ENCODE peak calls at places on chromosomes 1 and 21, in seven cellular contexts. Z is breast epithelium, L is prostate gland, A is adrenal gland, E is endothelial cell of umbilical vein, V is esophagus muscularis mucosa, X is heart left ventricle. C is an unnamed sample. For H3K4me1, the result is how much of the 10 kb centered on the place peaks cover.

GRCh38 chr1:19260211-19261138 is 8.9 kb downstream of the MRTO4 start:
- DNase-seq in Z (no peak), L (no peak), A (peak), E (no peak), V (no peak), X (no peak), C (no peak)

GRCh38 chr1:241167121-241167619 is 189.8 kb downstream of the RGS7 start:
- DNase-seq in Z (no peak), L (no peak), A (no peak), E (no peak), V (peak), X (no peak), C (no peak)

GRCh38 chr1:117783586-117784396 is 145.6 kb downstream of the GDAP2 start:
- DNase-seq in Z (no peak), L (no peak), A (no peak), E (no peak), V (no peak), X (no peak), C (no peak)

GRCh38 chr1:241503444-241503843 is 16.1 kb downstream of the FH start:
- DNase-seq in Z (no peak), L (no peak), A (no peak), E (no peak), V (no peak), X (no peak), C (no peak)

GRCh38 chr1:106222415-106222814 is 834.1 kb upstream of the PRMT6 start:
- DNase-seq in Z (no peak), L (no peak), A (no peak), E (no peak), V (no peak), X (no peak), C (no peak)

GRCh38 chr1:232950919-232951579 is 638 bp downstream of the NTPCR start:
- DNase-seq in Z (no peak), L (peak), A (peak), E (peak), V (no peak), X (no peak), C (no peak)

GRCh38 chr1:20733361-20733975 is 965 bp upstream of the SH2D5 start:
- DNase-seq in Z (peak), L (no peak), A (no peak), E (no peak), V (no peak), X (no peak), C (no peak)

GRCh38 chr1:20594746-20595145 is 5.8 kb downstream of the CDA start:
- DNase-seq in Z (no peak), L (no peak), A (no peak), E (no peak), V (no peak), X (no peak), C (no peak)

GRCh38 chr21:45010860-45011259 is 63.5 kb upstream of the ADARB1 start:
- DNase-seq in Z (no peak), L (no peak), A (no peak), E (no peak), V (no peak), X (no peak), C (peak)

GRCh38 chr1:112983540-112984131 is 27.6 kb upstream of the SLC16A1 start:
- DNase-seq in Z (no peak), L (no peak), A (no peak), E (no peak), V (no peak), X (no peak), C (no peak)

GRCh38 chr1:111565079-111565478 is 54.5 kb upstream of the RAP1A start:
- DNase-seq in Z (no peak), L (no peak), A (no peak), E (no peak), V (peak), X (no peak), C (no peak)

GRCh38 chr1:11839727-11840705 is 7.6 kb downstream of the NPPA start:
- DNase-seq in Z (no peak), L (no peak), A (no peak), E (no peak), V (no peak), X (no peak), C (no peak)

GRCh38 chr21:45335761-45336534 is 48.3 kb upstream of the POFUT2 start:
- DNase-seq in Z (no peak), L (no peak), A (no peak), E (no peak), V (no peak), X (no peak), C (peak)

GRCh38 chr1:6129313-6129712 is 50.8 kb downstream of the CHD5 start:
- DNase-seq in Z (no peak), L (no peak), A (no peak), E (no peak), V (no peak), X (no peak), C (no peak)

GRCh38 chr1:185499986-185500626 is 183.1 kb upstream of the IVNS1ABP start:
- DNase-seq in Z (no peak), L (no peak), A (no peak), E (peak), V (no peak), X (no peak), C (no peak)

GRCh38 chr1:201137579-201138310 is 10.8 kb upstream of the ASCL5 start:
- DNase-seq in Z (no peak), L (peak), A (peak), E (peak), V (no peak), X (peak), C (peak)

GRCh38 chr1:235060607-235061470 is 67.8 kb downstream of the TOMM20 start:
- DNase-seq in Z (peak), L (peak), A (no peak), E (no peak), V (no peak), X (no peak), C (no peak)

GRCh38 chr1:214658785-214659184 is 55.8 kb downstream of the CENPF start:
- DNase-seq in Z (no peak), L (no peak), A (peak), E (peak), V (no peak), X (no peak), C (no peak)

GRCh38 chr21:45006536-45007079 is 66.8 kb downstream of the SLX9 start:
- DNase-seq in Z (no peak), L (no peak), A (no peak), E (no peak), V (no peak), X (no peak), C (peak)

GRCh38 chr1:2247760-2248126 is 19.6 kb downstream of the SKI start:
- DNase-seq in Z (no peak), L (peak), A (peak), E (no peak), V (no peak), X (no peak), C (peak)
- H3K4me1 ChIP-seq in Z (under half), L (half or more), A (under half), E (under half), V (half or more), X (under half), C (half or more)

GRCh38 chr1:160284220-160284781 is 632 bp downstream of the PEX19 start:
- DNase-seq in Z (no peak), L (no peak), A (peak), E (peak), V (no peak), X (no peak), C (no peak)

GRCh38 chr1:160285506-160285905 is 573 bp upstream of the PEX19 start:
- DNase-seq in Z (no peak), L (no peak), A (no peak), E (no peak), V (no peak), X (no peak), C (peak)

GRCh38 chr1:160282807-160283206 is 2.1 kb downstream of the PEX19 start:
- DNase-seq in Z (no peak), L (no peak), A (no peak), E (no peak), V (no peak), X (no peak), C (no peak)

DNA sequence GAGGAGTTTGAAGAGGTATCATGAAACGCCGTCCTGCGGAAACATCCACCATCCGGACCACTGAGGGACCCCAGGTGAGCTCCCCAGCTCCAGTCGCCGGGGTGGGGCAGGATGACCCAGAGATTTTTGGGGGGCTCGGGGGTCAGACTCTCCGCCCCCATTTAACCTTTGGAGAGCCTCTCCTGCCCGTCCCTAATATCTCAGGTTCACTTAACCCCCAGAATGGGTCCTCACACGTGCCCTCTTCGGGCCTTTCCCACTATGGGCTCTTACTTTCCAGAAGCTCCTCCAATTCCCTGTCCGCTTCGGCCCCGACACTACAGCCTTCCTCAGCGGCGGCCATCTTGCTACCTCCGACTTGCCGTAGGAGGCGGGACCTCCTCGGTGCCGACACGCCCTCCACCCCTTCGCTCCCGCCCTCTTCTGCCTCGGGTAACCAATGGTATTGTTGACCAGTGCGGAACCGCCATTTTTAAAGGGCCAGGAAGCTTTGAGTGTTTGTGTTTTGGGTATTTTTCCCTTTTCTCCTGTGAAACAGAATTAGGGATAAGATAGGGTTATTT is at the start of gene PEX19:
- DNase-seq in Z (peak), L (peak), A (peak), E (peak), V (peak), X (peak), C (peak)
- H3K27ac ChIP-seq in Z (peak), L (peak), A (peak), E (peak), V (peak), X (peak), C (peak)

DNA sequence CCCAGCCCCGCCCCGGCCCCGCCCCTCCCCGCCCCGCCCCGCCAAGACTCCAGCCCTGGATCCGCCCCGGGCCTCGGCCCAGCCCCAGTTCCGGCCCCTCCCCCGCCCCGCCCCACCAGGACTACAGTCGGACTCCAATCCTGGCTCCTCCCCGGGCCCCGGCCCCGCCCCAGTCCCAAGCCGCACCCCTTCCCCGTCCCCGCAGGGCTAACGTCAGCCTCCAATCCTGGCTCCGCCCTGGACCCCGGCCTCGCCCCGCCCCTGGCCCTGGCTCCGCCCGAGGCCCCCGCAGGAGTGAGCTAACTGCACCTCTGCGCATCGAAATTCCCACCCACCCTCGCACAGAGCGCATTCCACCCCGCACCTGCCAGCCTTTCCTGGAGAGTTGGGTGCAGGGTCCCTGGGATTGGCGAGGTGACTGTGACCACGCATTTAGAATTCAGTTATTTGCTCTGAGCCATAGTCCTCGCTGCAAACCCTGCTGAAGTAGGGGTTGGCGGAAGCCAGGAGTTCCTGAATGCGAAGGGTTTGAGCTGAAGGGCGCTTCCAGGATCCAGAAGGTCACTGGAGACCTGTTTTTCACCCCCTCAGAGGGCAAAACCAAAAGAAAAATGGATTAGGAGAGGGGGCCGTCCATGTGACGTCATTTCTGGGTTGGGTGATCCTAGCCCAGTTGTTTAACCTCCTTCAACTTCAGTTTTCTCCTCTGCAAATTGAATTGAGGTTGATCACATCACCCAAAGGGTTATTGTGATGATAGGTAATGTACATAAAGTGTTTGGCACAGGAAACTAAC is 631 bp upstream of the IGSF8 start:
- DNase-seq in Z (peak), L (peak), A (peak), E (peak), V (peak), X (peak), C (peak)
- TF ChIP-seq POLR2A in Z (peak), L (peak), A (peak), E (no peak), V (no peak), X (no peak), C (peak)

GRCh38 chr1:154964359-154964758 is 2.8 kb upstream of the PYGO2 start:
- DNase-seq in Z (no peak), L (no peak), A (no peak), E (no peak), V (no peak), X (no peak), C (no peak)

GRCh38 chr1:154967331-154967950 is 3.1 kb downstream of the SHC1 start:
- DNase-seq in Z (no peak), L (no peak), A (no peak), E (no peak), V (no peak), X (no peak), C (no peak)

GRCh38 chr1:154963643-154964042 is 2.1 kb upstream of the PYGO2 start:
- DNase-seq in Z (no peak), L (no peak), A (no peak), E (no peak), V (no peak), X (no peak), C (peak)

GRCh38 chr1:154968731-154969130 is 1.8 kb downstream of the SHC1 start:
- DNase-seq in Z (no peak), L (no peak), A (no peak), E (no peak), V (no peak), X (no peak), C (no peak)

DNA sequence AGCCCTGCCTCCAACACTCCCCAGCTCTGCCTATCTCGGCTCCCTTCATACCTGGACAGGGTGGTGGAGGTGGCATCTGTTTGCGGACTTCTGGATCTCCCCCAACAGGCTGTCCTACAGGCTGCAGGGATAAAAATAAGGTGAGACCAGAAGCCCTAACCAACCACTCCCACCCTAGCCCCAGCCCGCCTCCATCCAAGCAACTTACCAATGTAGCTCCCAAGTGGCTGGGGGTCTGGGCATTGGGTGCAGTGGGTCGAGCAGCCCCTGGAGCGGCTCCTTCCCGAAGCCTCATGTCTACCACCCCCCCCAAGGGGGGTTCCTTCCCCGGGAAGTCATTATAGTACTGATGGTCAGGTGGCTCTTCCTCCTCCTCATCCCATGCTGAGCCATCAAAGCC is 4.4 kb downstream of the SHC1 start:
- DNase-seq in Z (no peak), L (no peak), A (no peak), E (no peak), V (no peak), X (no peak), C (peak)
- H3K4me1 ChIP-seq in Z (under half), L (under half), A (under half), E (half or more), V (half or more), X (under half), C (under half)

GRCh38 chr1:242738702-242739225 is 214.3 kb upstream of the PLD5 start:
- DNase-seq in Z (no peak), L (no peak), A (no peak), E (no peak), V (no peak), X (no peak), C (no peak)
- H3K27ac ChIP-seq in Z (no peak), L (no peak), A (no peak), E (no peak), V (no peak), X (no peak), C (no peak)